ENCODE peak calls at places on chromosomes 16 and 17, in ten cellular contexts. One of them, this sample, is unnamed. For H3K4me1, the result is how much of the 10 kb centered on the place peaks cover.

GRCh38 chr17:8016632-8017424 is 14.4 kb downstream of the GUCY2D start:
- DNase-seq in prostate gland: peak
- DNase-seq in aorta: no peak
- DNase-seq in left lung: peak
- DNase-seq in transverse colon: peak
- DNase-seq in CD4-positive, alpha-beta memory T cell: peak
- DNase-seq in CD8-positive, alpha-beta memory T cell: no peak
- DNase-seq in A549: peak
- DNase-seq in lung: peak
- DNase-seq in IMR-90: no peak
- DNase-seq in this sample: peak

GRCh38 chr17:5587431-5588032 is 3.2 kb upstream of the NLRP1 start:
- DNase-seq in CD4-positive, alpha-beta memory T cell: peak
- DNase-seq in CD8-positive, alpha-beta memory T cell: peak
- DNase-seq in lung: peak
- DNase-seq in prostate gland: peak
- DNase-seq in transverse colon: peak
- DNase-seq in A549: peak
- DNase-seq in left lung: no peak
- DNase-seq in IMR-90: peak
- DNase-seq in aorta: no peak
- DNase-seq in this sample: no peak

GRCh38 chr16:11319529-11320146 is 25.6 kb upstream of the RMI2 start:
- DNase-seq in lung: no peak
- DNase-seq in transverse colon: no peak
- DNase-seq in left lung: no peak
- DNase-seq in prostate gland: no peak
- DNase-seq in IMR-90: no peak
- DNase-seq in A549: no peak
- DNase-seq in CD4-positive, alpha-beta memory T cell: no peak
- DNase-seq in CD8-positive, alpha-beta memory T cell: no peak
- DNase-seq in aorta: no peak
- DNase-seq in this sample: no peak

GRCh38 chr16:81798311-81799137 is 19.4 kb downstream of the PLCG2 start:
- DNase-seq in A549: no peak
- DNase-seq in left lung: peak
- DNase-seq in prostate gland: no peak
- DNase-seq in CD8-positive, alpha-beta memory T cell: peak
- DNase-seq in IMR-90: no peak
- DNase-seq in CD4-positive, alpha-beta memory T cell: no peak
- DNase-seq in lung: no peak
- DNase-seq in aorta: no peak
- DNase-seq in transverse colon: peak
- DNase-seq in this sample: no peak

GRCh38 chr17:45038771-45039634 is 12.4 kb downstream of the DCAKD start:
- DNase-seq in left lung: no peak
- DNase-seq in IMR-90: no peak
- DNase-seq in prostate gland: peak
- DNase-seq in lung: no peak
- DNase-seq in CD8-positive, alpha-beta memory T cell: no peak
- DNase-seq in transverse colon: no peak
- DNase-seq in aorta: no peak
- DNase-seq in A549: no peak
- DNase-seq in CD4-positive, alpha-beta memory T cell: no peak
- DNase-seq in this sample: no peak

GRCh38 chr16:68466174-68466573 is 17.9 kb upstream of the SMPD3 start:
- DNase-seq in aorta: no peak
- DNase-seq in lung: no peak
- DNase-seq in CD8-positive, alpha-beta memory T cell: no peak
- DNase-seq in CD4-positive, alpha-beta memory T cell: no peak
- DNase-seq in IMR-90: no peak
- DNase-seq in prostate gland: no peak
- DNase-seq in transverse colon: no peak
- DNase-seq in A549: no peak
- DNase-seq in left lung: no peak
- DNase-seq in this sample: no peak

GRCh38 chr17:48841395-48841831 is 10.6 kb downstream of the CALCOCO2 start:
- DNase-seq in left lung: no peak
- DNase-seq in A549: no peak
- DNase-seq in lung: no peak
- DNase-seq in prostate gland: peak
- DNase-seq in transverse colon: no peak
- DNase-seq in aorta: no peak
- DNase-seq in IMR-90: peak
- DNase-seq in CD4-positive, alpha-beta memory T cell: peak
- DNase-seq in CD8-positive, alpha-beta memory T cell: peak
- DNase-seq in this sample: no peak

GRCh38 chr17:57366558-57367351 is 110.4 kb downstream of the MSI2 start:
- DNase-seq in left lung: no peak
- DNase-seq in CD4-positive, alpha-beta memory T cell: no peak
- DNase-seq in CD8-positive, alpha-beta memory T cell: no peak
- DNase-seq in prostate gland: no peak
- DNase-seq in IMR-90: no peak
- DNase-seq in transverse colon: no peak
- DNase-seq in lung: no peak
- DNase-seq in A549: no peak
- DNase-seq in aorta: no peak
- DNase-seq in this sample: no peak

GRCh38 chr17:32492648-32493289 is 6.0 kb downstream of the CDK5R1 start:
- DNase-seq in prostate gland: no peak
- DNase-seq in CD8-positive, alpha-beta memory T cell: no peak
- DNase-seq in A549: no peak
- DNase-seq in left lung: no peak
- DNase-seq in IMR-90: no peak
- DNase-seq in CD4-positive, alpha-beta memory T cell: no peak
- DNase-seq in transverse colon: no peak
- DNase-seq in lung: no peak
- DNase-seq in aorta: no peak
- DNase-seq in this sample: peak

GRCh38 chr17:55440391-55440790 is 18.8 kb upstream of the MMD start:
- DNase-seq in aorta: no peak
- DNase-seq in prostate gland: no peak
- DNase-seq in A549: no peak
- DNase-seq in CD4-positive, alpha-beta memory T cell: no peak
- DNase-seq in IMR-90: no peak
- DNase-seq in left lung: no peak
- DNase-seq in CD8-positive, alpha-beta memory T cell: no peak
- DNase-seq in transverse colon: no peak
- DNase-seq in lung: no peak
- DNase-seq in this sample: no peak

GRCh38 chr17:5971969-5972368 is 98.2 kb upstream of the WSCD1 start:
- DNase-seq in transverse colon: no peak
- DNase-seq in CD8-positive, alpha-beta memory T cell: no peak
- DNase-seq in lung: no peak
- DNase-seq in CD4-positive, alpha-beta memory T cell: no peak
- DNase-seq in A549: no peak
- DNase-seq in IMR-90: no peak
- DNase-seq in prostate gland: no peak
- DNase-seq in left lung: no peak
- DNase-seq in aorta: no peak
- DNase-seq in this sample: no peak

GRCh38 chr17:5584971-5585794 is 874 bp upstream of the NLRP1 start:
- DNase-seq in prostate gland: no peak
- DNase-seq in left lung: no peak
- DNase-seq in lung: no peak
- DNase-seq in IMR-90: peak
- DNase-seq in A549: no peak
- DNase-seq in CD4-positive, alpha-beta memory T cell: no peak
- DNase-seq in aorta: no peak
- DNase-seq in transverse colon: no peak
- DNase-seq in CD8-positive, alpha-beta memory T cell: no peak
- DNase-seq in this sample: no peak

GRCh38 chr16:24954137-24954536 is 61.0 kb downstream of the ARHGAP17 start:
- DNase-seq in lung: no peak
- DNase-seq in prostate gland: no peak
- DNase-seq in left lung: no peak
- DNase-seq in CD4-positive, alpha-beta memory T cell: no peak
- DNase-seq in aorta: no peak
- DNase-seq in IMR-90: no peak
- DNase-seq in A549: no peak
- DNase-seq in transverse colon: no peak
- DNase-seq in CD8-positive, alpha-beta memory T cell: no peak
- DNase-seq in this sample: no peak

GRCh38 chr17:75244133-75244866 is 17.1 kb downstream of the GGA3 start:
- DNase-seq in CD4-positive, alpha-beta memory T cell: peak
- DNase-seq in lung: no peak
- DNase-seq in prostate gland: no peak
- DNase-seq in CD8-positive, alpha-beta memory T cell: no peak
- DNase-seq in aorta: no peak
- DNase-seq in left lung: no peak
- DNase-seq in transverse colon: peak
- DNase-seq in A549: no peak
- DNase-seq in IMR-90: no peak
- DNase-seq in this sample: no peak

GRCh38 chr16:48605518-48606110 is 4.4 kb downstream of the N4BP1 start:
- DNase-seq in transverse colon: no peak
- DNase-seq in lung: no peak
- DNase-seq in prostate gland: no peak
- DNase-seq in left lung: no peak
- DNase-seq in CD8-positive, alpha-beta memory T cell: no peak
- DNase-seq in aorta: no peak
- DNase-seq in A549: no peak
- DNase-seq in CD4-positive, alpha-beta memory T cell: no peak
- DNase-seq in IMR-90: no peak
- DNase-seq in this sample: no peak

DNA sequence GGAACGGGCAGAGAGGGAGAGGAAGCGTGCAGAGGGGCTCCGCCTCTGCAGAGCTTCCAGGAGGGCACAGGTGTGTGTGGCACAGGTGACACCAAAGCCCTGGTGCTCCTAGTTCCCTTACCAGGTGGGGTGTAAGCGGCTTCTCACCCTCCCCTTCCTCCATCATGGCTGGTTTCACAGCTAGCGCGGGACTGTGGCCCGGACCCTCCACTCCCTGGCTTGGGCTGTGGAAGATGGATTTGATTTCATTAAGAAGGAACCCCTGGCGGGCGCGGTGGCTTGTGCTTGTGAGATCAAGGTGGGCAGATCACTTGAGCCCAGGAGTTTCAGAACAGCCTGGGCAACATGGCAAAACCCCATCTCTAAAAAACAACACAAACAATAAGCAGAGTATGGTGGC is 241.2 kb upstream of the GSE1 start:
- DNase-seq in CD4-positive, alpha-beta memory T cell: no peak
- DNase-seq in lung: no peak
- DNase-seq in aorta: no peak
- DNase-seq in prostate gland: no peak
- DNase-seq in IMR-90: no peak
- DNase-seq in A549: no peak
- DNase-seq in left lung: no peak
- DNase-seq in transverse colon: no peak
- DNase-seq in CD8-positive, alpha-beta memory T cell: no peak
- DNase-seq in this sample: no peak
- H3K4me3 ChIP-seq in CD4-positive, alpha-beta memory T cell: no peak
- H3K4me3 ChIP-seq in lung: no peak
- H3K4me3 ChIP-seq in aorta: no peak
- H3K4me3 ChIP-seq in prostate gland: no peak
- H3K4me3 ChIP-seq in IMR-90: no peak
- H3K4me3 ChIP-seq in A549: no peak
- H3K4me3 ChIP-seq in left lung: no peak
- H3K4me3 ChIP-seq in transverse colon: no peak
- H3K4me3 ChIP-seq in CD8-positive, alpha-beta memory T cell: no peak
- H3K4me3 ChIP-seq in this sample: no peak

GRCh38 chr16:50810241-50810965 is 68.5 kb downstream of the CYLD start:
- DNase-seq in CD4-positive, alpha-beta memory T cell: no peak
- DNase-seq in lung: peak
- DNase-seq in IMR-90: no peak
- DNase-seq in transverse colon: no peak
- DNase-seq in left lung: no peak
- DNase-seq in aorta: no peak
- DNase-seq in A549: no peak
- DNase-seq in CD8-positive, alpha-beta memory T cell: no peak
- DNase-seq in prostate gland: no peak
- DNase-seq in this sample: no peak
- H3K4me1 ChIP-seq in CD4-positive, alpha-beta memory T cell: under half
- H3K4me1 ChIP-seq in lung: under half
- H3K4me1 ChIP-seq in IMR-90: under half
- H3K4me1 ChIP-seq in transverse colon: under half
- H3K4me1 ChIP-seq in left lung: under half
- H3K4me1 ChIP-seq in aorta: under half
- H3K4me1 ChIP-seq in A549: under half
- H3K4me1 ChIP-seq in CD8-positive, alpha-beta memory T cell: under half
- H3K4me1 ChIP-seq in prostate gland: under half
- H3K4me1 ChIP-seq in this sample: under half

GRCh38 chr17:15341966-15342365 is 569 bp upstream of the TEKT3 start:
- DNase-seq in CD8-positive, alpha-beta memory T cell: no peak
- DNase-seq in left lung: no peak
- DNase-seq in aorta: no peak
- DNase-seq in lung: no peak
- DNase-seq in transverse colon: no peak
- DNase-seq in CD4-positive, alpha-beta memory T cell: no peak
- DNase-seq in IMR-90: no peak
- DNase-seq in A549: no peak
- DNase-seq in prostate gland: no peak
- DNase-seq in this sample: no peak
- H3K4me3 ChIP-seq in CD8-positive, alpha-beta memory T cell: no peak
- H3K4me3 ChIP-seq in left lung: peak
- H3K4me3 ChIP-seq in aorta: no peak
- H3K4me3 ChIP-seq in lung: peak
- H3K4me3 ChIP-seq in transverse colon: peak
- H3K4me3 ChIP-seq in CD4-positive, alpha-beta memory T cell: no peak
- H3K4me3 ChIP-seq in IMR-90: no peak
- H3K4me3 ChIP-seq in A549: peak
- H3K4me3 ChIP-seq in prostate gland: no peak
- H3K4me3 ChIP-seq in this sample: no peak

DNA sequence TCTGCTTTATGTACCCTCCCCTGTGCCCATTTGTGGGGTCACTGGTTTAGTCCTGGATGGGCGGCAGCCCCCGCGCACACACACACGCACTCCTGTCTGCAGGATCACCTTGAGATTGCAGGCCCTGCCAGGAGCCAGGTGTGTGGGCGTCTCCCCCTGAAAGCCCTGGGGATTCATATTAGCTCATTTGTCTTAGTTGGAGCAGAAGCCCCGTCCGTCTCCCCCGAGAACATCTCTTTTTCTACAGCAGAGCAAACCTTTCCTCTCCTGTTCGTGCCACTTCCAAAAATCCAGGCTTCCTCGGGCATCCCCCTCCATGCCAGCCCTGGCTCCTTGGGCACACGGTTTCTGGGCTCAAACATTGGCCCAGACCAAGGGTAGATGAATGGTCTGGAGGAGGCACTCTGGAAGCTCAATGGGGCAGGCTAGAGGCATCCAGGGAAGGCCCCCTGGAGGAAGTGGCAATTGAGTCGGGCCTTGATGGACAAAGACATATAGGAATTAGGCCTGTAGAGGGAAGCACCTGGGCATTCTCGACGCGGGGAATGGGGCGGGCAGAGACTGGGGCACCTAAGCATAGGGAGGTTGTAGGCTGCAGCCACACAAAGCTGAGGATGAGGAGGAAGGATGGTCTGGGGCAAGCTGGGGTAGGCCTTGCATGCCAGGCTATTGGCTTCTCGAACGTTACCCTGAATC is 218.5 kb upstream of the GSE1 start:
- DNase-seq in aorta: no peak
- DNase-seq in transverse colon: no peak
- DNase-seq in lung: no peak
- DNase-seq in CD8-positive, alpha-beta memory T cell: peak
- DNase-seq in CD4-positive, alpha-beta memory T cell: no peak
- DNase-seq in A549: no peak
- DNase-seq in IMR-90: no peak
- DNase-seq in left lung: peak
- DNase-seq in prostate gland: no peak
- DNase-seq in this sample: no peak
- H3K4me1 ChIP-seq in aorta: under half
- H3K4me1 ChIP-seq in transverse colon: under half
- H3K4me1 ChIP-seq in lung: under half
- H3K4me1 ChIP-seq in CD8-positive, alpha-beta memory T cell: under half
- H3K4me1 ChIP-seq in CD4-positive, alpha-beta memory T cell: under half
- H3K4me1 ChIP-seq in A549: half or more
- H3K4me1 ChIP-seq in IMR-90: under half
- H3K4me1 ChIP-seq in left lung: under half
- H3K4me1 ChIP-seq in prostate gland: under half
- H3K4me1 ChIP-seq in this sample: under half

GRCh38 chr16:89395150-89396142 is 94.9 kb downstream of the ANKRD11 start:
- DNase-seq in IMR-90: peak
- DNase-seq in aorta: peak
- DNase-seq in lung: peak
- DNase-seq in A549: peak
- DNase-seq in prostate gland: peak
- DNase-seq in left lung: no peak
- DNase-seq in transverse colon: peak
- DNase-seq in CD4-positive, alpha-beta memory T cell: no peak
- DNase-seq in CD8-positive, alpha-beta memory T cell: no peak
- DNase-seq in this sample: peak
- H3K4me3 ChIP-seq in IMR-90: no peak
- H3K4me3 ChIP-seq in aorta: no peak
- H3K4me3 ChIP-seq in lung: no peak
- H3K4me3 ChIP-seq in A549: no peak
- H3K4me3 ChIP-seq in prostate gland: no peak
- H3K4me3 ChIP-seq in left lung: no peak
- H3K4me3 ChIP-seq in transverse colon: no peak
- H3K4me3 ChIP-seq in CD4-positive, alpha-beta memory T cell: no peak
- H3K4me3 ChIP-seq in CD8-positive, alpha-beta memory T cell: no peak
- H3K4me3 ChIP-seq in this sample: no peak